ENCODE peak calls at places on chromosomes 5 and 9, in four cellular contexts. One of them, this sample, is unnamed.

GRCh38 chr5:180215738-180216630 is 7.0 kb upstream of the RASGEF1C start:
- DNase-seq in ascending aorta: no peak
- DNase-seq in activated CD8-positive, alpha-beta T cell treated with anti-CD3 and anti-CD28 coated beads for 36 hours: no peak
- DNase-seq in nephron progenitor cell: no peak
- DNase-seq in this sample: no peak

GRCh38 chr9:121654497-121655140 is 3.2 kb downstream of the DAB2IP start:
- DNase-seq in ascending aorta: no peak
- DNase-seq in activated CD8-positive, alpha-beta T cell treated with anti-CD3 and anti-CD28 coated beads for 36 hours: no peak
- DNase-seq in nephron progenitor cell: no peak
- DNase-seq in this sample: no peak

GRCh38 chr5:150243590-150243989 is 46.0 kb downstream of the CAMK2A start:
- DNase-seq in activated CD8-positive, alpha-beta T cell treated with anti-CD3 and anti-CD28 coated beads for 36 hours: no peak
- DNase-seq in nephron progenitor cell: no peak
- DNase-seq in ascending aorta: no peak
- DNase-seq in this sample: no peak

GRCh38 chr5:56317923-56318561 is 84.9 kb upstream of the ANKRD55 start:
- DNase-seq in nephron progenitor cell: no peak
- DNase-seq in ascending aorta: no peak
- DNase-seq in activated CD8-positive, alpha-beta T cell treated with anti-CD3 and anti-CD28 coated beads for 36 hours: no peak
- DNase-seq in this sample: no peak

GRCh38 chr9:101566904-101567724 is 27.7 kb downstream of the PPP3R2 start:
- DNase-seq in nephron progenitor cell: peak; percentile 13
- DNase-seq in activated CD8-positive, alpha-beta T cell treated with anti-CD3 and anti-CD28 coated beads for 36 hours: peak; percentile 69
- DNase-seq in ascending aorta: no peak
- DNase-seq in this sample: peak; percentile 46

GRCh38 chr9:135533674-135534073 is 12.3 kb upstream of the OBP2A start:
- DNase-seq in nephron progenitor cell: no peak
- DNase-seq in ascending aorta: no peak
- DNase-seq in activated CD8-positive, alpha-beta T cell treated with anti-CD3 and anti-CD28 coated beads for 36 hours: no peak
- DNase-seq in this sample: no peak

GRCh38 chr9:80204054-80204453 is 632.3 kb downstream of the TLE4 start:
- DNase-seq in nephron progenitor cell: no peak
- DNase-seq in ascending aorta: no peak
- DNase-seq in activated CD8-positive, alpha-beta T cell treated with anti-CD3 and anti-CD28 coated beads for 36 hours: no peak
- DNase-seq in this sample: no peak

GRCh38 chr5:55855509-55855908 is 4.4 kb downstream of the IL31RA start:
- DNase-seq in ascending aorta: no peak
- DNase-seq in activated CD8-positive, alpha-beta T cell treated with anti-CD3 and anti-CD28 coated beads for 36 hours: peak; percentile 59
- DNase-seq in nephron progenitor cell: no peak
- DNase-seq in this sample: peak; percentile 87

GRCh38 chr5:59529286-59529685 is 364.2 kb downstream of the PDE4D start:
- DNase-seq in activated CD8-positive, alpha-beta T cell treated with anti-CD3 and anti-CD28 coated beads for 36 hours: no peak
- DNase-seq in ascending aorta: no peak
- DNase-seq in nephron progenitor cell: no peak
- DNase-seq in this sample: no peak

GRCh38 chr5:142171270-142171669 is 62.7 kb downstream of the NDFIP1 start:
- DNase-seq in activated CD8-positive, alpha-beta T cell treated with anti-CD3 and anti-CD28 coated beads for 36 hours: no peak
- DNase-seq in nephron progenitor cell: no peak
- DNase-seq in ascending aorta: no peak
- DNase-seq in this sample: no peak

GRCh38 chr5:148372331-148372730 is 11.4 kb upstream of the FBXO38 start:
- DNase-seq in activated CD8-positive, alpha-beta T cell treated with anti-CD3 and anti-CD28 coated beads for 36 hours: no peak
- DNase-seq in ascending aorta: no peak
- DNase-seq in nephron progenitor cell: no peak
- DNase-seq in this sample: no peak

GRCh38 chr9:95316274-95316673 is 1.2 kb downstream of the FANCC start:
- DNase-seq in ascending aorta: no peak
- DNase-seq in nephron progenitor cell: no peak
- DNase-seq in activated CD8-positive, alpha-beta T cell treated with anti-CD3 and anti-CD28 coated beads for 36 hours: no peak
- DNase-seq in this sample: peak; percentile 12

GRCh38 chr9:129936222-129936621 is 101.0 kb downstream of the USP20 start:
- DNase-seq in nephron progenitor cell: no peak
- DNase-seq in activated CD8-positive, alpha-beta T cell treated with anti-CD3 and anti-CD28 coated beads for 36 hours: no peak
- DNase-seq in ascending aorta: no peak
- DNase-seq in this sample: no peak

GRCh38 chr5:21152611-21153010 is 1164.6 kb upstream of the CDH18 start:
- DNase-seq in activated CD8-positive, alpha-beta T cell treated with anti-CD3 and anti-CD28 coated beads for 36 hours: no peak
- DNase-seq in nephron progenitor cell: no peak
- DNase-seq in ascending aorta: no peak
- DNase-seq in this sample: peak; percentile 63

GRCh38 chr5:79934681-79935080 is 56.4 kb downstream of the MTX3 start:
- DNase-seq in activated CD8-positive, alpha-beta T cell treated with anti-CD3 and anti-CD28 coated beads for 36 hours: no peak
- DNase-seq in nephron progenitor cell: no peak
- DNase-seq in ascending aorta: no peak
- DNase-seq in this sample: no peak

GRCh38 chr9:33051149-33051548 is 25.3 kb downstream of the SMU1 start:
- DNase-seq in nephron progenitor cell: no peak
- DNase-seq in ascending aorta: no peak
- DNase-seq in activated CD8-positive, alpha-beta T cell treated with anti-CD3 and anti-CD28 coated beads for 36 hours: no peak
- DNase-seq in this sample: no peak

GRCh38 chr5:158816306-158816705 is 283.4 kb downstream of the EBF1 start:
- DNase-seq in ascending aorta: no peak
- DNase-seq in activated CD8-positive, alpha-beta T cell treated with anti-CD3 and anti-CD28 coated beads for 36 hours: no peak
- DNase-seq in nephron progenitor cell: no peak
- DNase-seq in this sample: no peak

GRCh38 chr5:5316333-5316732 is 106.1 kb upstream of the ICE1 start:
- DNase-seq in activated CD8-positive, alpha-beta T cell treated with anti-CD3 and anti-CD28 coated beads for 36 hours: no peak
- DNase-seq in nephron progenitor cell: no peak
- DNase-seq in ascending aorta: no peak
- DNase-seq in this sample: no peak

GRCh38 chr5:33650911-33651310 is 210.1 kb downstream of the TARS1 start:
- DNase-seq in ascending aorta: no peak
- DNase-seq in nephron progenitor cell: no peak
- DNase-seq in activated CD8-positive, alpha-beta T cell treated with anti-CD3 and anti-CD28 coated beads for 36 hours: no peak
- DNase-seq in this sample: no peak

GRCh38 chr5:127519527-127519926 is 2.1 kb downstream of the PRRC1 start:
- DNase-seq in activated CD8-positive, alpha-beta T cell treated with anti-CD3 and anti-CD28 coated beads for 36 hours: no peak
- DNase-seq in ascending aorta: no peak
- DNase-seq in nephron progenitor cell: no peak
- DNase-seq in this sample: peak; percentile 9

GRCh38 chr5:123705741-123706140 is 193.8 kb downstream of the CSNK1G3 start:
- DNase-seq in ascending aorta: no peak
- DNase-seq in activated CD8-positive, alpha-beta T cell treated with anti-CD3 and anti-CD28 coated beads for 36 hours: no peak
- DNase-seq in nephron progenitor cell: no peak
- DNase-seq in this sample: no peak

DNA sequence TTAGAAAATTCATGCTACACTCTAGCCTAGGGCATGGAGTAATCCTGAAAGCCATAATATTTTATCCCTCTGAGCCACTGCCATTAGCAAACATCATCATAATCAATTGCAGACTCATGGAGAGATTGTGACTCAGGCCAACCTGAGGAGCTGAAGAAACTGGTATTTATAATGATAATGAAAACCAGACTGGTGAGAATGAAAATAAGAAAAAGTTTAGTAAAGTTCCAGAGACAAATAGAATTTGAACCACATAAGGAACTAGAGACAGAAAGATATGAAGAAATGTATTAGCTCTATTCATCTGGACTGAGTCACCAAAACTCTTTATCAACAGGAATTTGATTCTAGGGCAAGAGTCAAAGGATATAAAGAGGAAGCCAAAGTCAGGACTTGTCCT is 158.7 kb downstream of the DRD1 start:
- DNase-seq in activated CD8-positive, alpha-beta T cell treated with anti-CD3 and anti-CD28 coated beads for 36 hours: no peak
- DNase-seq in ascending aorta: no peak
- DNase-seq in nephron progenitor cell: no peak
- DNase-seq in this sample: no peak
- TF ChIP-seq CTCF in activated CD8-positive, alpha-beta T cell treated with anti-CD3 and anti-CD28 coated beads for 36 hours: no peak
- TF ChIP-seq CTCF in ascending aorta: no peak
- TF ChIP-seq CTCF in nephron progenitor cell: no peak
- TF ChIP-seq CTCF in this sample: no peak

DNA sequence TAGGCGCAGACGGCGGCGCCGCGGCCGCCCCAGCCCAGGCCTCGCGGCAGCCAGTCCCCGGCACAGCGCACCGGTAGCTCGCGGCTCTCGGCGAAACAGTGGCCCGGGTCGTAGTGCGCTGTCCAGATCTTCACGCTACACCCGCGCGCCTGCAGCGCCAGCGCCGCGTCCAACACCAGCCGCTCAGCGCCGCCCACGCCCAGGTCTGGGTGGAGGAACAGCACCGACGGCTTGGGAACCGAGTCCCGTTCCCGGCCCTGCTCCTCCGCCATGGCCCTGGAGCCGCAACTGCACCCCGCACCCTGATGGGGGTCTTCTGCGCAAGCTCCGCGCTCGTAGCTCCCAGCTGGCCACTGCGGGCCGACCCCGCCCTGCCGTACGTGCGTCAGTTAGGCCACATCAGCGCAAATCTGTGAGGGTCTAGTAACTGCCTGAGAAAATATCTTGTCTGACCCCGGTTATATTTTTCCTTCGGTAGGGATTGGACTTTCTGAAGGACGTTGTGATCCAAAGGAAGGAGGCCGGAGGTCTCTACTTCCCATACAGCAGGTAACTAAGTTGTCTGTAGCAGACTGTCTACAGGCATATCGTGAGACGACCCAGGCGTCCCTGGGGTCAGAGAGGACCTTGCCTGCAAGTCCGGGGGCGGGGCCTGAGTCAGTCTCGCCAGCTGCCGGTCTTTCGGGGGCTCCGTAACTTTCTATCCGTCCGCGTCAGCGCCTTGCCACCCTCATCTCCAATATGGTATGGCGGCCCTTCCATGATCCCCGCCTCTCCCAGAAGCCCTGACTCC is at the start of the genes ALG2 and SEC61B:
- DNase-seq in ascending aorta: peak; percentile 70
- DNase-seq in nephron progenitor cell: peak; percentile 96
- DNase-seq in activated CD8-positive, alpha-beta T cell treated with anti-CD3 and anti-CD28 coated beads for 36 hours: peak; percentile 98
- DNase-seq in this sample: peak; percentile 94
- TF ChIP-seq CTCF in ascending aorta: peak; percentile 13
- TF ChIP-seq CTCF in nephron progenitor cell: no peak
- TF ChIP-seq CTCF in activated CD8-positive, alpha-beta T cell treated with anti-CD3 and anti-CD28 coated beads for 36 hours: no peak
- TF ChIP-seq CTCF in this sample: no peak

GRCh38 chr9:17004500-17004899 is 130.3 kb upstream of the CNTLN start:
- DNase-seq in nephron progenitor cell: no peak
- DNase-seq in activated CD8-positive, alpha-beta T cell treated with anti-CD3 and anti-CD28 coated beads for 36 hours: no peak
- DNase-seq in ascending aorta: no peak
- DNase-seq in this sample: no peak

GRCh38 chr9:17009071-17009470 is 125.8 kb upstream of the CNTLN start:
- DNase-seq in nephron progenitor cell: no peak
- DNase-seq in ascending aorta: no peak
- DNase-seq in activated CD8-positive, alpha-beta T cell treated with anti-CD3 and anti-CD28 coated beads for 36 hours: no peak
- DNase-seq in this sample: no peak

GRCh38 chr9:17003576-17004240 is 131.1 kb upstream of the CNTLN start:
- DNase-seq in activated CD8-positive, alpha-beta T cell treated with anti-CD3 and anti-CD28 coated beads for 36 hours: no peak
- DNase-seq in ascending aorta: no peak
- DNase-seq in nephron progenitor cell: no peak
- DNase-seq in this sample: no peak

DNA sequence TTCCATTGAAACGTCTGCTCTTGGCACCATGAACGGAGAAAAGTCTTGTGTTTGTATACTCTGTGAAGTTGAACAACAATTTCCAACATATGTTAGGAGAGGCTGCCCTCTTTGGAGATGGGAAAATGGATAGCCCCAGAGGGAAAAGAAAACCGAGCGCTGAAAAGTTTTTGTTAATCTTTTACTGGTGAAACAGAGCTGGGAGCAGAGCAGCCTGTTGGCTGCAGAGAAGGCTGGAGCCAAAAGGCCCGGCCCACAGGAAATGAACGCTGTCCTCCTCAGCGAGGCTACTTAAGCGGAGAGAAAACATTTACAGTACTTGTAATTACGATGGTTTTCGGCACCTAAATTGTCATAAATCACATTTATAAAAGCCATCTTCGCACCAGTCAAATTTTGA is 129.8 kb upstream of the CNTLN start:
- DNase-seq in nephron progenitor cell: peak; percentile 37
- DNase-seq in activated CD8-positive, alpha-beta T cell treated with anti-CD3 and anti-CD28 coated beads for 36 hours: no peak
- DNase-seq in ascending aorta: no peak
- DNase-seq in this sample: no peak
- TF ChIP-seq CTCF in nephron progenitor cell: no peak
- TF ChIP-seq CTCF in activated CD8-positive, alpha-beta T cell treated with anti-CD3 and anti-CD28 coated beads for 36 hours: no peak
- TF ChIP-seq CTCF in ascending aorta: no peak
- TF ChIP-seq CTCF in this sample: no peak

GRCh38 chr5:113663879-113664278 is 150.4 kb downstream of the YTHDC2 start:
- DNase-seq in nephron progenitor cell: no peak
- DNase-seq in activated CD8-positive, alpha-beta T cell treated with anti-CD3 and anti-CD28 coated beads for 36 hours: peak; percentile 59
- DNase-seq in ascending aorta: no peak
- DNase-seq in this sample: peak; percentile 23
- TF ChIP-seq CTCF in nephron progenitor cell: peak; percentile 18
- TF ChIP-seq CTCF in activated CD8-positive, alpha-beta T cell treated with anti-CD3 and anti-CD28 coated beads for 36 hours: peak; percentile 45
- TF ChIP-seq CTCF in ascending aorta: no peak
- TF ChIP-seq CTCF in this sample: peak; percentile 45

This sample was measured in NB4.